ENCODE peak calls at places on chromosome 17, in eight cellular contexts. One of them, this sample, is unnamed.
A peak's percentile ranks its signal among the peaks of the same experiment; 100 is the strongest.

GRCh38 chr17:7445011-7445927 is at the start of gene CHRNB1:
- DNase-seq in hypothalamus: peak; percentile 48
- DNase-seq in NCI-H748 treated with DMSO at 0.1 percent for 48 hours: no peak
- DNase-seq in activated T-helper 1 cell treated with Interleukin-2 at 50 U/mL for 16 hours: no peak
- DNase-seq in B cell: peak; percentile 63
- DNase-seq in left lobe of liver: peak; percentile 95
- DNase-seq in cardiac muscle cell: peak; percentile 46
- DNase-seq in GM13976: peak; percentile 80
- DNase-seq in this sample: no peak

GRCh38 chr17:39631403-39631802 is 4.7 kb downstream of the PPP1R1B start:
- DNase-seq in hypothalamus: no peak
- DNase-seq in NCI-H748 treated with DMSO at 0.1 percent for 48 hours: no peak
- DNase-seq in GM13976: no peak
- DNase-seq in B cell: no peak
- DNase-seq in cardiac muscle cell: no peak
- DNase-seq in activated T-helper 1 cell treated with Interleukin-2 at 50 U/mL for 16 hours: no peak
- DNase-seq in left lobe of liver: no peak
- DNase-seq in this sample: no peak

GRCh38 chr17:42361781-42362186 is 26.5 kb downstream of the STAT3 start:
- DNase-seq in activated T-helper 1 cell treated with Interleukin-2 at 50 U/mL for 16 hours: no peak
- DNase-seq in left lobe of liver: no peak
- DNase-seq in B cell: no peak
- DNase-seq in hypothalamus: no peak
- DNase-seq in NCI-H748 treated with DMSO at 0.1 percent for 48 hours: no peak
- DNase-seq in cardiac muscle cell: no peak
- DNase-seq in GM13976: no peak
- DNase-seq in this sample: no peak

GRCh38 chr17:3794890-3795757 is 5.9 kb downstream of the ITGAE start:
- DNase-seq in activated T-helper 1 cell treated with Interleukin-2 at 50 U/mL for 16 hours: no peak
- DNase-seq in NCI-H748 treated with DMSO at 0.1 percent for 48 hours: no peak
- DNase-seq in hypothalamus: no peak
- DNase-seq in GM13976: no peak
- DNase-seq in cardiac muscle cell: no peak
- DNase-seq in B cell: no peak
- DNase-seq in left lobe of liver: no peak
- DNase-seq in this sample: peak; percentile 45

GRCh38 chr17:74956093-74956492 is 16.5 kb downstream of the HID1 start:
- DNase-seq in B cell: no peak
- DNase-seq in activated T-helper 1 cell treated with Interleukin-2 at 50 U/mL for 16 hours: no peak
- DNase-seq in NCI-H748 treated with DMSO at 0.1 percent for 48 hours: no peak
- DNase-seq in hypothalamus: no peak
- DNase-seq in left lobe of liver: no peak
- DNase-seq in GM13976: no peak
- DNase-seq in cardiac muscle cell: no peak
- DNase-seq in this sample: no peak

GRCh38 chr17:42647778-42648177 is 11.3 kb upstream of the TUBG2 start:
- DNase-seq in B cell: no peak
- DNase-seq in NCI-H748 treated with DMSO at 0.1 percent for 48 hours: no peak
- DNase-seq in activated T-helper 1 cell treated with Interleukin-2 at 50 U/mL for 16 hours: no peak
- DNase-seq in cardiac muscle cell: no peak
- DNase-seq in hypothalamus: no peak
- DNase-seq in GM13976: no peak
- DNase-seq in left lobe of liver: no peak
- DNase-seq in this sample: no peak

GRCh38 chr17:79774561-79774975 is 3.4 kb upstream of the CBX2 start:
- DNase-seq in hypothalamus: no peak
- DNase-seq in left lobe of liver: no peak
- DNase-seq in GM13976: no peak
- DNase-seq in B cell: no peak
- DNase-seq in activated T-helper 1 cell treated with Interleukin-2 at 50 U/mL for 16 hours: no peak
- DNase-seq in NCI-H748 treated with DMSO at 0.1 percent for 48 hours: no peak
- DNase-seq in cardiac muscle cell: no peak
- DNase-seq in this sample: no peak

GRCh38 chr17:46818929-46819859 is 702 bp upstream of the WNT3 start:
- DNase-seq in activated T-helper 1 cell treated with Interleukin-2 at 50 U/mL for 16 hours: no peak
- DNase-seq in left lobe of liver: no peak
- DNase-seq in hypothalamus: no peak
- DNase-seq in NCI-H748 treated with DMSO at 0.1 percent for 48 hours: no peak
- DNase-seq in cardiac muscle cell: no peak
- DNase-seq in GM13976: peak; percentile 69
- DNase-seq in B cell: peak; percentile 51
- DNase-seq in this sample: no peak

GRCh38 chr17:77618173-77618572 is 340.3 kb upstream of the TNRC6C start:
- DNase-seq in GM13976: no peak
- DNase-seq in left lobe of liver: no peak
- DNase-seq in activated T-helper 1 cell treated with Interleukin-2 at 50 U/mL for 16 hours: no peak
- DNase-seq in cardiac muscle cell: no peak
- DNase-seq in hypothalamus: no peak
- DNase-seq in B cell: no peak
- DNase-seq in NCI-H748 treated with DMSO at 0.1 percent for 48 hours: no peak
- DNase-seq in this sample: no peak

GRCh38 chr17:58534901-58535421 is 20.5 kb upstream of the MTMR4 start:
- DNase-seq in NCI-H748 treated with DMSO at 0.1 percent for 48 hours: no peak
- DNase-seq in cardiac muscle cell: peak; percentile 67
- DNase-seq in left lobe of liver: no peak
- DNase-seq in hypothalamus: no peak
- DNase-seq in B cell: no peak
- DNase-seq in GM13976: no peak
- DNase-seq in activated T-helper 1 cell treated with Interleukin-2 at 50 U/mL for 16 hours: no peak
- DNase-seq in this sample: no peak

GRCh38 chr17:4540224-4541040 is 14.8 kb downstream of the MYBBP1A start:
- DNase-seq in GM13976: no peak
- DNase-seq in B cell: no peak
- DNase-seq in hypothalamus: no peak
- DNase-seq in NCI-H748 treated with DMSO at 0.1 percent for 48 hours: no peak
- DNase-seq in activated T-helper 1 cell treated with Interleukin-2 at 50 U/mL for 16 hours: no peak
- DNase-seq in cardiac muscle cell: no peak
- DNase-seq in left lobe of liver: no peak
- DNase-seq in this sample: peak; percentile 17

GRCh38 chr17:13843862-13844640 is 225.3 kb upstream of the COX10 start:
- DNase-seq in activated T-helper 1 cell treated with Interleukin-2 at 50 U/mL for 16 hours: no peak
- DNase-seq in B cell: no peak
- DNase-seq in cardiac muscle cell: peak; percentile 4
- DNase-seq in hypothalamus: no peak
- DNase-seq in NCI-H748 treated with DMSO at 0.1 percent for 48 hours: no peak
- DNase-seq in GM13976: no peak
- DNase-seq in left lobe of liver: no peak
- DNase-seq in this sample: no peak

GRCh38 chr17:43952351-43952723 is 1.4 kb downstream of the PYY start:
- DNase-seq in left lobe of liver: no peak
- DNase-seq in cardiac muscle cell: peak; percentile 10
- DNase-seq in hypothalamus: no peak
- DNase-seq in NCI-H748 treated with DMSO at 0.1 percent for 48 hours: no peak
- DNase-seq in activated T-helper 1 cell treated with Interleukin-2 at 50 U/mL for 16 hours: no peak
- DNase-seq in B cell: no peak
- DNase-seq in GM13976: no peak
- DNase-seq in this sample: no peak

GRCh38 chr17:29565643-29566472 is 979 bp downstream of the ABHD15 start:
- DNase-seq in hypothalamus: no peak
- DNase-seq in activated T-helper 1 cell treated with Interleukin-2 at 50 U/mL for 16 hours: peak; percentile 52
- DNase-seq in NCI-H748 treated with DMSO at 0.1 percent for 48 hours: peak; percentile 87
- DNase-seq in B cell: peak; percentile 74
- DNase-seq in left lobe of liver: peak; percentile 83
- DNase-seq in cardiac muscle cell: no peak
- DNase-seq in GM13976: peak; percentile 77
- DNase-seq in this sample: peak; percentile 83

GRCh38 chr17:74987909-74988711 is 678 bp downstream of the CDR2L start:
- DNase-seq in NCI-H748 treated with DMSO at 0.1 percent for 48 hours: no peak
- DNase-seq in hypothalamus: peak; percentile 55
- DNase-seq in activated T-helper 1 cell treated with Interleukin-2 at 50 U/mL for 16 hours: no peak
- DNase-seq in GM13976: no peak
- DNase-seq in cardiac muscle cell: peak; percentile 70
- DNase-seq in left lobe of liver: peak; percentile 61
- DNase-seq in B cell: peak; percentile 46
- DNase-seq in this sample: no peak

GRCh38 chr17:66776999-66777688 is 57.8 kb upstream of the CACNG5 start:
- DNase-seq in NCI-H748 treated with DMSO at 0.1 percent for 48 hours: no peak
- DNase-seq in left lobe of liver: no peak
- DNase-seq in GM13976: no peak
- DNase-seq in B cell: no peak
- DNase-seq in hypothalamus: no peak
- DNase-seq in cardiac muscle cell: no peak
- DNase-seq in activated T-helper 1 cell treated with Interleukin-2 at 50 U/mL for 16 hours: no peak
- DNase-seq in this sample: no peak

GRCh38 chr17:1440921-1441320 is 15.1 kb downstream of the CRK start:
- DNase-seq in cardiac muscle cell: no peak
- DNase-seq in GM13976: no peak
- DNase-seq in B cell: no peak
- DNase-seq in left lobe of liver: no peak
- DNase-seq in hypothalamus: no peak
- DNase-seq in activated T-helper 1 cell treated with Interleukin-2 at 50 U/mL for 16 hours: no peak
- DNase-seq in NCI-H748 treated with DMSO at 0.1 percent for 48 hours: no peak
- DNase-seq in this sample: no peak

GRCh38 chr17:34067009-34067408 is 188.1 kb upstream of the CCL2 start:
- DNase-seq in B cell: no peak
- DNase-seq in activated T-helper 1 cell treated with Interleukin-2 at 50 U/mL for 16 hours: no peak
- DNase-seq in left lobe of liver: no peak
- DNase-seq in hypothalamus: no peak
- DNase-seq in cardiac muscle cell: no peak
- DNase-seq in GM13976: no peak
- DNase-seq in NCI-H748 treated with DMSO at 0.1 percent for 48 hours: no peak
- DNase-seq in this sample: no peak

GRCh38 chr17:15266325-15266950 is 1.3 kb upstream of the PMP22 start:
- DNase-seq in cardiac muscle cell: no peak
- DNase-seq in B cell: no peak
- DNase-seq in left lobe of liver: no peak
- DNase-seq in GM13976: no peak
- DNase-seq in hypothalamus: no peak
- DNase-seq in NCI-H748 treated with DMSO at 0.1 percent for 48 hours: no peak
- DNase-seq in activated T-helper 1 cell treated with Interleukin-2 at 50 U/mL for 16 hours: no peak
- DNase-seq in this sample: no peak

GRCh38 chr17:45052052-45052772 is 780 bp upstream of the DCAKD start:
- DNase-seq in GM13976: peak; percentile 48
- DNase-seq in B cell: peak; percentile 38
- DNase-seq in cardiac muscle cell: peak; percentile 42
- DNase-seq in NCI-H748 treated with DMSO at 0.1 percent for 48 hours: peak; percentile 49
- DNase-seq in hypothalamus: peak; percentile 31
- DNase-seq in left lobe of liver: no peak
- DNase-seq in activated T-helper 1 cell treated with Interleukin-2 at 50 U/mL for 16 hours: peak; percentile 27
- DNase-seq in this sample: peak; percentile 67

GRCh38 chr17:77476920-77477805 is 336.4 kb downstream of the SEC14L1 start:
- DNase-seq in hypothalamus: no peak
- DNase-seq in cardiac muscle cell: peak; percentile 97
- DNase-seq in activated T-helper 1 cell treated with Interleukin-2 at 50 U/mL for 16 hours: no peak
- DNase-seq in left lobe of liver: peak; percentile 69
- DNase-seq in B cell: no peak
- DNase-seq in GM13976: no peak
- DNase-seq in NCI-H748 treated with DMSO at 0.1 percent for 48 hours: no peak
- DNase-seq in this sample: no peak

GRCh38 chr17:72424505-72425117 is 303.8 kb downstream of the SOX9 start:
- DNase-seq in activated T-helper 1 cell treated with Interleukin-2 at 50 U/mL for 16 hours: no peak
- DNase-seq in left lobe of liver: no peak
- DNase-seq in GM13976: no peak
- DNase-seq in hypothalamus: no peak
- DNase-seq in B cell: no peak
- DNase-seq in cardiac muscle cell: no peak
- DNase-seq in NCI-H748 treated with DMSO at 0.1 percent for 48 hours: no peak
- DNase-seq in this sample: peak; percentile 46

GRCh38 chr17:63116228-63116627 is 150.2 kb downstream of the TANC2 start:
- DNase-seq in cardiac muscle cell: no peak
- DNase-seq in NCI-H748 treated with DMSO at 0.1 percent for 48 hours: peak; percentile 21
- DNase-seq in B cell: no peak
- DNase-seq in left lobe of liver: no peak
- DNase-seq in GM13976: no peak
- DNase-seq in activated T-helper 1 cell treated with Interleukin-2 at 50 U/mL for 16 hours: no peak
- DNase-seq in hypothalamus: no peak
- DNase-seq in this sample: no peak